ENCODE peak calls at places on chromosomes 6 and 20, in six cellular contexts. E, O, A, V, K and G are unnamed samples. For H3K36me3, the result is how much of the 10 kb centered on the place peaks cover.

GRCh38 chr6:157669747-157670216 is 153.3 kb upstream of the SNX9 start:
- DNase-seq in E (peak), O (no peak), A (peak), V (peak), K (peak), G (peak)

GRCh38 chr6:53458097-53458866 is 86.6 kb downstream of the GCLC start:
- DNase-seq in E (no peak), O (no peak), A (no peak), V (no peak), K (no peak), G (no peak)

GRCh38 chr6:152986978-152987377 is 4.1 kb upstream of the FBXO5 start:
- DNase-seq in E (no peak), O (no peak), A (no peak), V (no peak), K (no peak), G (no peak)

GRCh38 chr20:40683221-40683893 is 5.7 kb downstream of the MAFB start:
- DNase-seq in E (no peak), O (no peak), A (no peak), V (peak), K (no peak), G (no peak)

GRCh38 chr6:118501816-118502568 is 46.1 kb upstream of the PLN start:
- DNase-seq in E (no peak), O (no peak), A (no peak), V (no peak), K (no peak), G (no peak)

GRCh38 chr6:117414770-117415169 is 11.0 kb downstream of the ROS1 start:
- DNase-seq in E (peak), O (no peak), A (no peak), V (no peak), K (peak), G (no peak)

GRCh38 chr20:6806291-6806690 is 38.8 kb downstream of the BMP2 start:
- DNase-seq in E (no peak), O (no peak), A (no peak), V (no peak), K (no peak), G (no peak)

GRCh38 chr6:12483712-12484111 is 193.6 kb downstream of the EDN1 start:
- DNase-seq in E (no peak), O (no peak), A (no peak), V (no peak), K (peak), G (no peak)

GRCh38 chr20:36122931-36123288 is 31.6 kb upstream of the EPB41L1 start:
- DNase-seq in E (no peak), O (no peak), A (no peak), V (no peak), K (no peak), G (no peak)

GRCh38 chr20:63821824-63822223 is 9.2 kb downstream of the ZBTB46 start:
- DNase-seq in E (no peak), O (no peak), A (no peak), V (no peak), K (no peak), G (no peak)

GRCh38 chr6:154989457-154989856 is 5.7 kb upstream of the TIAM2 start:
- DNase-seq in E (no peak), O (no peak), A (no peak), V (no peak), K (no peak), G (no peak)

GRCh38 chr20:48463096-48463710 is 364.6 kb downstream of the PREX1 start:
- DNase-seq in E (no peak), O (no peak), A (no peak), V (no peak), K (no peak), G (no peak)

GRCh38 chr20:11891081-11891826 is 26.4 kb upstream of the BTBD3 start:
- DNase-seq in E (peak), O (peak), A (no peak), V (peak), K (peak), G (peak)

GRCh38 chr20:35009665-35010328 is 54.1 kb downstream of the MYH7B start:
- DNase-seq in E (no peak), O (peak), A (no peak), V (no peak), K (no peak), G (no peak)

GRCh38 chr6:20688710-20689500 is 154.6 kb downstream of the CDKAL1 start:
- DNase-seq in E (no peak), O (no peak), A (no peak), V (no peak), K (peak), G (no peak)
- H3K4me3 ChIP-seq in E (no peak), O (no peak), A (no peak), V (no peak), K (no peak), G (no peak)

GRCh38 chr20:47283411-47283810 is 73.1 kb downstream of the ZMYND8 start:
- DNase-seq in E (no peak), O (no peak), A (no peak), V (no peak), K (no peak), G (no peak)
- H3K36me3 ChIP-seq in E (under half), O (under half), A (under half), V (under half), K (under half), G (under half)

DNA sequence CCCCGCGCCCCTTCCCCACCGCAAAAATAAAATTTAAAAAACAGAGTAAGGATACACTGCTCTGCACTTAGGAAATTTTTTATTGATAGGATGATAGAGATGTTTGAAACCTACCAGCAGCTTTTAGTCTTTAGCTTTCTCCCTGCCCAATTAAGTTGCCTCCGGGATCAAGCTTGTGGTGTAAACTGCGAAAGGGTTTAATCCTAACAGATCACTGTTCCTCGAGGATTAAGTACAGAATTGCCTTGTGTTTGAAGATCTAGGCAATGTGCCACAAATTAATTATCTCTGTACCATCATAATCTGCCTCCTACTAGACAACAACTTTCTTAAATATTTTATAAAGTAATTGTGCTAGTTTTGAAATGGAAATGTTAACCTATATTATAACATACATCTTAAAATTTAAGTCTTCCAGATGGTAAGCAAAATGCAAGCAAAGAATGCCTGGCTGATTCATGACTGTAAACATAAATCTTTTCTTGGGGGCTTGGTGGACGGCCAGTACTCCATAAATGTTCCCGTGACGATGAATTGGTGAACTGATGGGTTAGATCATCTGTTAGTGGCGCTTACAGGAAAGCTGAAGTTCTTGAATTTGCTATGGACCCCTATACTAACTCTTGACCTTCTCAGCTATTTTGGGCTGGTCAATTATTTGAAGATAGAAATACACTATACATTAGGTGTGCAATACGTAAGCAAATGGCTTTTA is 58.0 kb upstream of the ARHGAP18 start:
- DNase-seq in E (no peak), O (no peak), A (no peak), V (no peak), K (no peak), G (no peak)
- H3K4me3 ChIP-seq in E (no peak), O (peak), A (no peak), V (no peak), K (peak), G (no peak)

DNA sequence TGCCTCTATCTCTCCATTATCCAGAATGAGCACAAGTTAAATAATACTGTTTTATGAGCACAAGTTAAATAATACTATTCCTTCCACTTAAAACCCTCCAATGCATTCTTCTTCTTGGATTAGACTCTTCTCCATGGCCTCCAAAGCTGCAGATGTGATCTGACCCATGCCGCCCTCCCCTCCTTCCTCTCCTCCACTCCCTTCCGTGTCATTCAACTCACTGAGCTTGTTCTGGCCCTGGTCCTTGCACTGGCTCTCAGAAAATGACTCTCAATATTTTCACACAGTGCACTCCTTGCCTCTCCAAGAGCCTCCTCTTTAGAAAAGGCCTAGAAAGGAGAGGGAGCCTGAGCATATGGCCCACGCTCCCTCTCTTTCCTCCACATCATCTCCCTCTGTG is 125.0 kb upstream of the CD93 start:
- DNase-seq in E (no peak), O (no peak), A (no peak), V (no peak), K (no peak), G (no peak)
- H3K36me3 ChIP-seq in E (under half), O (under half), A (under half), V (under half), K (under half), G (under half)

GRCh38 chr6:41531016-41531415 is 15.2 kb upstream of the FOXP4 start:
- DNase-seq in E (no peak), O (no peak), A (no peak), V (no peak), K (peak), G (no peak)

GRCh38 chr6:41529049-41529448 is 17.1 kb upstream of the FOXP4 start:
- DNase-seq in E (no peak), O (no peak), A (no peak), V (no peak), K (no peak), G (no peak)

GRCh38 chr6:41529970-41530369 is 16.2 kb upstream of the FOXP4 start:
- DNase-seq in E (no peak), O (no peak), A (no peak), V (no peak), K (no peak), G (no peak)

GRCh38 chr6:41530476-41530875 is 15.7 kb upstream of the FOXP4 start:
- DNase-seq in E (no peak), O (no peak), A (no peak), V (no peak), K (no peak), G (no peak)

DNA sequence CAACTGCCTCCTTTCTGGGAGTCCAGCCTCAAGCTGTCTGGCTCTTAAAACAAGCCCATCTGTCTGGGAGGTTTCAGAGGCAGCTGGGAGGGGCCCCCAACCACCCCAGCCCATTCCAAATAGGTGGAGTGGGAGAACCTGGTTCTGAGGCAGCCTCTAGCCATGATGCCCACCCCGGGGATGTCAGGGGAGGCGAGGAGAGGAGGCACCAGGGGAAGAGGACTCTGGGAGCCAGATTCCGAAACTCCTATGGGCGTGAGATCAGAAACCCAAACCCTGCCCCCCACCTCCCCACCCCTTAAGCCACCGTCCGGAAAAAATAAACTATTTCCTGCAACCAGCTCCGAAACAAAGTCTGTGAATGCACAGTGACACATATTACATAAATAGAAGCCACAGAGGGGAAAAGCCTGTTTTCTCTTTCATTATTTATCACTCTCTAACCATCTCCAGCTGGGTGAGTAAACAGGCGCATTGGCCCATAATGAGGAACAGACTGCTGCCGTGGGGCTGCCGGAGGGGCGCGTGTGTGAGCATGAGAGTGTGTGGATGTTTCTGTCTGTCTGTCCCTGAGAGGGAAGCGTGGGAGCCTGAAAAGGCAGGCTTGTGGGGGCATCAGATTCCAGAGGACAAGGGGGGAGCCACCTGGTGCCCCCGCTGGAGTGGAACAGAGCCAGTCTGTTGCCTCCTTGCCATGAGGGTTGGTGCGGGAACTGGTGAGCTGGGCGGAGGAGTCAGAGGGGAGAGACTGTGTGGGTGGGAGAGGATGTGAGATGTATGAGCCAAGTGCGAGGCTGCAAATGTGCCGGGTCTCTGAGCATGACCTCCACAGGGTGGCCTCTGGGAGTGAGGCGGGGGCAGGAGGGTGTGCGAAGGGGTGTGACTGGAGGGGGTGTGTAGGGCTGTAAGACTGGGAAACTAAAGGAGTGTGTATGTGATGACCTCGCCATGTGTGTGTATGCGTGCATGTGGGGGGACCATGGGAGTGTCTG is 14.3 kb upstream of the FOXP4 start:
- DNase-seq in E (no peak), O (no peak), A (peak), V (no peak), K (peak), G (no peak)
- H3K4me3 ChIP-seq in E (no peak), O (no peak), A (no peak), V (no peak), K (peak), G (no peak)

GRCh38 chr6:143857651-143858050 is 6.6 kb upstream of the ZC2HC1B start:
- DNase-seq in E (no peak), O (no peak), A (no peak), V (no peak), K (no peak), G (no peak)
- H3K36me3 ChIP-seq in E (under half), O (under half), A (under half), V (under half), K (under half), G (under half)

DNA sequence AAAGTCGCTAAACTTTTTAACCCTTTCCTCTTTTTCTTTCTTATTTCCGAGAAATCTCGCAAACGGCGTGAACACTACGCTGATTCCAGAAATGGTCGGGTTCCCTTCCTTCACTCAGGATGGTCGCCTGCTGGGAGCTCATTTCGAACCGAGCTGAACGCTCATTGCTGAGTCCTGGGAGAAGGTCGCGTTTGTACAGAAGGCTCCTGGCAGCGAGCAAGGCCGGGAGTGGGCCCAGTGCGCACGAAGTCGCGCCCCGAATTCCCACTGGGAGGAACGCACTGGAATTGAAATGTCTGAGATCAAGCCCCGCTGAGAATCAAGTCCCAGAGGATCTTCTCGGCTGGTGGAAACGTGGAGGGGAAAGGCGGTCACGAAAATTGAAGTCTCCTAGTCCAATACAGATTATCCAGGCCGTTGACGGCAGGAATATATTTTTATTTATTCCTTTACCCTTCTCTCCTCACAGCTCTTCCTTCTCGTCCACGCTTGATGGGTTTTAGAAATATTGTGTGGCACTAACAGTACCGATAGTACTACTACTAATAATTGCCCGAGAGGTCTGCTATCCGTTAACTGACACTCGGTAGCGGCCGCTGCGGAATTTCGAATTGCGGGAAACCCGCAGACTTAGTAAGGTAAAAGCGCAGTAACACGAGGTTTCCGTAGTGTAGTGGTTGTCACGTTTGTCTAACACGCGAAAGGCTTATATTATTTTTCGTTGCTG is 207.2 kb upstream of the ZNF184 start:
- DNase-seq in E (no peak), O (no peak), A (no peak), V (no peak), K (no peak), G (no peak)
- H3K4me3 ChIP-seq in E (no peak), O (no peak), A (no peak), V (no peak), K (no peak), G (no peak)

DNA sequence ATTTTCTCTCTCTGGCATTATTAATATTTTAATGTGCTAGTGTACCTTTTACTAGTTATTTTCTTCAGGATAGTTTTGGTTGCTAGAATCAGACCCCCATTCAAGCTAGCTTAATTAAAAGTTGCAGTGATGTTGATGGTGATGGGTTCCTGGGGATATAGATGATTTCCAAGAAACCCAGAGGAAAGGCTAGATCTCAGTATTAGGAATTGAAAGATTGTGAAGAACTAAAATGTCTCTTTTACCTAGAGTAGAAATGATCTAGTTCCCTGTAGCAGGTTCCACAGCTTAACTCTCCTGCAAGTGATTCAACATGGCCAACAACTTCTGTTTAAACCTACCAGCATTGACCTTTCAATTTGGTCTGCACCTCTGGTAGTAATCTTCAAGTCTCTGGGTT is 78.6 kb downstream of the DOK5 start:
- DNase-seq in E (no peak), O (no peak), A (no peak), V (no peak), K (no peak), G (no peak)
- H3K36me3 ChIP-seq in E (under half), O (under half), A (under half), V (under half), K (under half), G (under half)